ENCODE peak calls at places on chromosomes 7 and 10, in five cellular contexts. G is neural progenitor cell, N is tibial artery, Q is D721Med, V is IMR-90. M is an unnamed sample.

GRCh38 chr7:112996472-112996871 is 90.2 kb downstream of the GPR85 start:
- DNase-seq in G (no peak), Q (no peak), V (no peak), N (no peak), M (no peak)

GRCh38 chr10:6014241-6014761 is 37.0 kb upstream of the IL15RA start:
- DNase-seq in N (peak; percentile 84), Q (no peak), G (peak; percentile 54), V (peak; percentile 42), M (peak; percentile 79)

GRCh38 chr7:92781117-92781720 is 55.2 kb downstream of the CDK6 start:
- DNase-seq in Q (no peak), N (no peak), G (peak; percentile 53), V (no peak), M (no peak)

GRCh38 chr10:24118246-24118645 is 90.7 kb upstream of the KIAA1217 start:
- DNase-seq in V (no peak), G (peak; percentile 17), N (no peak), Q (no peak), M (no peak)

GRCh38 chr10:8055420-8056349 is 1.2 kb downstream of the GATA3 start:
- DNase-seq in G (no peak), Q (no peak), N (no peak), V (no peak), M (no peak)

GRCh38 chr10:79424221-79425073 is 21.0 kb downstream of the ZCCHC24 start:
- DNase-seq in N (no peak), V (peak; percentile 52), G (no peak), Q (no peak), M (no peak)

GRCh38 chr10:119209050-119209735 is 1.8 kb downstream of the GRK5 start:
- DNase-seq in N (peak; percentile 77), V (peak; percentile 80), G (peak; percentile 83), Q (no peak), M (peak; percentile 66)

GRCh38 chr7:101164071-101164840 is 1.1 kb downstream of the VGF start:
- DNase-seq in Q (no peak), V (peak; percentile 65), N (no peak), G (peak; percentile 89), M (no peak)

GRCh38 chr7:148625342-148625741 is 34.8 kb downstream of the C7orf33 start:
- DNase-seq in Q (no peak), V (no peak), N (no peak), G (no peak), M (no peak)

DNA sequence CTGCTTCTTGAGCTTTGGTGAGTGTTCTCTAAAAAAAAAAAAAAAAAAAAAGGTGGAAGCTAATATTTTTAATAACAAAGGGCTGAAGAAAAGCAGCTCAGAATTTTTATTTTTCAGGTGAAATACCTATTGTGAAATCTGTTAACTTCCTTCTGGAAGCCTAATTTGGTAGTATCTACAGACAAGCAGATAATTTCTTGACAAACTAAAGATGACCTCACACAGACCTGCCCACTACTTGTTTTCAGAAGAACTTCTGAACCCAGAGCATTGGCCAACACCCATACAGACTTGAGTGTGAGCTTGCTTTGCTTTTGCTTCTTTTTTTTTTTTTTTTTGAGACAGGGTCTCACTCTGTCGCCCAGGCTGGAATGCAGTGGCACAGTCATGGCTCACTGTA is 31.2 kb downstream of the LRRC4 start:
- DNase-seq in V (no peak), G (no peak), N (no peak), Q (no peak), M (no peak)
- TF ChIP-seq CTCF in V (no peak), G (no peak), N (no peak), Q (no peak), M (no peak)

DNA sequence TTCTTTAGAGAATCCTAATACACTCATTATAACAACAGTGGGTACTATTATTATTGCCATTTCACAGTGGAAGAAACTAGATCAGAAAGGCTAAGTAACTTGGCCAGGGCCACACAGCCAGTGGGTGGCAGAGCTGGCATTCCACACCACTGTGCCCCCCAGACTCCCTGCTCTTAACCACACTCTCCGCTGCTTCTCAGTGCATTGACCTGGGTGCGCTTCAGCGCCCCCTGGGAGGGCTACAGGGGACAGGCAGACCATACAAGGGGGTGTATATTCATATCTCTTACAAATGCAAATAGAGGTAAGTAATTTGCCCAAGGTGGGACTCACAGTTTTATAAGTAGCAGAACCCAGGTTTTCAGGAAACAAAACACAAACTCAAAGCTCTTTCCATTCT is 77.0 kb upstream of the NMT2 start:
- DNase-seq in N (no peak), Q (no peak), V (no peak), G (peak; percentile 59), M (no peak)
- TF ChIP-seq CTCF in N (no peak), Q (peak; percentile 16), V (peak; percentile 25), G (peak; percentile 64), M (no peak)

DNA sequence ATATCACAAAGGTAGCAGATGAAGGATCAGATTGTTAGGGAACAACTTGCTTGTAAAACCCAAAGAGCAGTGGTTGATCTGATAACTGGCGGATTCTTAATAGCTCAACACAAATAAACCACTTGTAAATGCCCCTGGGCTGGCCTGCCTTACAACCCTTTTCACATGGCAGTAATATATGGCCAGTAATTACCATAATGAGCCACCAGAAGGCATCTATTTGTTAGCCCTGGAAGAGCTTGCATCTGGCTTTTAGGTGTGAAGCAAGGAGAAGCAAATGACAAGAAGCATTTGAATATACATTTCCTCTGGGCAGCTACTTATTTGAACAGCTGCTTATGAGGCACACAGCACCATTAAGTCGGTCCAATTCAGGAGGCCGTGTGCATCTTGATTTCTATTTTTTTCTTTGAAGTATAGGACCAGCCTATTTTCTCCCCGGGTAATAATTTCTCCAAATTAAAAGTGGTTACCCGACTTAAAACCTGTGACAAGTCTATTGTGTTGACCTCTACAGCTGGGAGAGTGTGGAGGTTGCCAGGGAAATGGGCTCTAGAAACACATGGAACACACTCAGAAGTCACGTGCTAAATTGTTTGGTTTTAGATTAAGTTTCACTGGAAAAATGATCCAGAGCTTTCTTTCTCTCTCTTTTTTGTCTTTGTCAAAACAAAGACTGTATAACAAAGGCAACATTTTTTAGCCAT is 113.4 kb downstream of the SEM1 start:
- DNase-seq in G (peak; percentile 13), Q (no peak), V (no peak), N (no peak), M (no peak)
- TF ChIP-seq CTCF in G (no peak), Q (peak; percentile 7), V (no peak), N (no peak), M (no peak)

DNA sequence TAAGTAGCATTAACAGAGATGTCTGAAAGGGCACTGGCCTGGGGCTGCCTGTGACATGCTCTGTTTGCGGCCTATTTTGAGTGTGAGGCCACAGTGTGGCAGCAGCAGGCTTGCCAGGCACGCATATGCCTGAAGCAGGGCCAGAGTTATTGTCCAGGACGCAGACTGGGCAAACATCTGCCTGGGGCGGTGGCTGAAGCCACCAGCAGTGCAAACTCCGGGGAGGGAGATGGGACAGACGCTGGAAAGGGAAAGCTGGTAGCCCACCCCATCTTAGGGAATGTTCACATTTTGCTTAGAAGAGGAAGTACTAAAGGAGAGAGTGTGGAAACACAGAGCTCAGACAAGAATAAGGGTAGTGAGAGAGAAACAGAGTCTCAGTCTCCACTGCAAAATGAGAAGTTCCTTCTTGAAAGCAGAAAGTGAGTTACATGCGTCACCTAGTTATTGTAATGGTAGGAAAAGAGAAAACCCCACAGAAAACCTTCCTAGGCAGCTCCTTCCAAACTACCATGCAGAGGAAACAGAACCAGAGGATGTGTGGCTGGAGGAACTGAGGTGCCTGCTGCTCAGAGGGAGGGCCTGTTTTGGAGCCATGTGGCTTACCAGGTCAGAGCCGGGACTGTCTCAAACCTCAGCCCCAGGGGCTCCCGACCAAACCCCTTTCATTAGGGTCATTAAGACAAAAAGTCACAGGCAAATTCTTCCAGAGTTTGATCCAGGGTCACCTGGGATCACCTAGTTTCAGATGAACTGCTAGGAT is 14.5 kb downstream of the AKR1B1 start:
- DNase-seq in G (no peak), V (no peak), Q (no peak), N (no peak), M (no peak)
- TF ChIP-seq CTCF in G (no peak), V (no peak), Q (no peak), N (no peak), M (no peak)

GRCh38 chr10:132860527-132860926 is 74.6 kb upstream of the NKX6-2 start:
- DNase-seq in V (no peak), N (peak; percentile 14), Q (no peak), G (no peak), M (no peak)
- TF ChIP-seq CTCF in V (no peak), N (no peak), Q (no peak), G (no peak), M (no peak)

M was measured in omental fat pad.